ENCODE peak calls at places on chromosomes 3 and 15, in nine cellular contexts. F is astrocyte; Z is COLO829; I is ACHN; R is psoas muscle; S is mesenchymal stem cell; N is cardiac fibroblast; L is activated T-helper 1 cell treated with anti-CD3 and anti-CD28 coated beads, Interleukin-2, amount 50 U/mL, for 16 hours; W is GM04503. G is an unnamed sample.

GRCh38 chr3:155339052-155339451 is 45.6 kb upstream of the STRIT1 start:
- DNase-seq in S (no peak), R (no peak), I (no peak), N (no peak), Z (no peak), F (no peak), W (no peak), L (no peak), G (no peak)

GRCh38 chr3:63841704-63842103 is 21.9 kb downstream of the THOC7 start:
- DNase-seq in L (no peak), S (no peak), F (no peak), R (no peak), Z (no peak), I (no peak), W (no peak), N (no peak), G (no peak)

GRCh38 chr15:64224508-64224907 is 61.7 kb upstream of the PPIB start:
- DNase-seq in I (no peak), N (peak), F (peak), W (peak), S (peak), R (no peak), L (no peak), Z (peak), G (no peak)

GRCh38 chr3:25349828-25350227 is 78.2 kb upstream of the RARB start:
- DNase-seq in Z (no peak), W (no peak), L (no peak), R (no peak), I (no peak), N (no peak), F (no peak), S (no peak), G (no peak)

GRCh38 chr15:93246266-93247242 is 157.5 kb upstream of the RGMA start:
- DNase-seq in R (no peak), W (no peak), F (no peak), I (no peak), S (no peak), Z (no peak), N (no peak), L (no peak), G (no peak)

GRCh38 chr3:48788544-48789162 is 59.0 kb downstream of the PRKAR2A start:
- DNase-seq in W (no peak), F (no peak), S (no peak), I (no peak), R (no peak), Z (no peak), N (no peak), L (no peak), G (no peak)

GRCh38 chr3:128727996-128728395 is 2.0 kb downstream of the RAB7A start:
- DNase-seq in L (no peak), F (peak), R (no peak), Z (no peak), W (no peak), S (peak), N (peak), I (no peak), G (no peak)

GRCh38 chr3:117537949-117538348 is 828.4 kb downstream of the TUSC7 start:
- DNase-seq in S (no peak), F (no peak), I (no peak), R (no peak), Z (no peak), N (no peak), L (no peak), W (no peak), G (no peak)

GRCh38 chr3:56612146-56612545 is 55.2 kb downstream of the CCDC66 start:
- DNase-seq in S (no peak), R (no peak), I (no peak), L (no peak), W (no peak), Z (no peak), F (no peak), N (no peak), G (no peak)

GRCh38 chr15:99212401-99212800 is 37.0 kb downstream of the TTC23 start:
- DNase-seq in I (peak), R (peak), S (peak), N (peak), F (peak), L (no peak), Z (peak), W (no peak), G (no peak)

GRCh38 chr15:78315686-78316085 is 16.3 kb upstream of the SKIC8 start:
- DNase-seq in L (no peak), W (no peak), N (no peak), S (no peak), F (no peak), I (no peak), Z (no peak), R (no peak), G (no peak)

GRCh38 chr15:54504695-54505094 is 526.5 kb downstream of the UNC13C start:
- DNase-seq in N (no peak), W (no peak), L (no peak), S (no peak), Z (no peak), F (no peak), R (no peak), I (no peak), G (no peak)

GRCh38 chr15:100016632-100017031 is 283.4 kb upstream of the LYSMD4 start:
- DNase-seq in Z (no peak), N (no peak), R (no peak), W (no peak), I (no peak), L (no peak), F (no peak), S (no peak), G (no peak)

GRCh38 chr15:47972738-47973137 is 148.1 kb upstream of the SLC24A5 start:
- DNase-seq in F (no peak), W (no peak), Z (no peak), L (no peak), R (no peak), I (no peak), N (no peak), S (no peak), G (no peak)

GRCh38 chr3:146271180-146271579 is 20.3 kb upstream of the PLSCR4 start:
- DNase-seq in N (peak), W (no peak), S (no peak), I (no peak), L (no peak), F (no peak), Z (no peak), R (no peak), G (no peak)

GRCh38 chr15:40108855-40109735 is at the start of gene BMF:
- DNase-seq in L (peak), S (peak), Z (peak), I (peak), R (peak), W (peak), F (peak), N (peak), G (peak)

GRCh38 chr3:5360453-5360852 is 172.9 kb downstream of the EDEM1 start:
- DNase-seq in Z (no peak), W (no peak), S (no peak), N (no peak), R (no peak), F (no peak), L (no peak), I (no peak), G (no peak)

GRCh38 chr3:49867871-49868321 is 1.8 kb downstream of the CAMKV start:
- DNase-seq in S (peak), R (no peak), L (no peak), W (no peak), N (peak), Z (no peak), I (peak), F (peak), G (no peak)

GRCh38 chr3:78754066-78754743 is 1013.6 kb downstream of the ROBO1 start:
- DNase-seq in S (no peak), L (no peak), Z (peak), F (peak), W (peak), N (peak), R (no peak), I (no peak), G (no peak)

GRCh38 chr3:66037986-66038369 is 740 bp downstream of the MAGI1 start:
- DNase-seq in I (no peak), L (no peak), Z (no peak), F (no peak), N (no peak), W (no peak), S (peak), R (peak), G (no peak)

GRCh38 chr3:19202754-19203153 is 54.4 kb downstream of the KCNH8 start:
- DNase-seq in L (no peak), F (no peak), R (no peak), N (no peak), S (no peak), W (no peak), Z (no peak), I (no peak), G (no peak)

GRCh38 chr15:101023501-101024110 is 104.4 kb downstream of the LRRK1 start:
- DNase-seq in I (no peak), R (no peak), F (no peak), N (peak), S (no peak), Z (no peak), L (no peak), W (no peak), G (no peak)

GRCh38 chr3:32238816-32239637 is 547 bp downstream of the CMTM8 start:
- DNase-seq in I (peak), F (peak), W (no peak), N (peak), S (peak), L (peak), Z (no peak), R (peak), G (no peak)

GRCh38 chr3:169161011-169161410 is 502.5 kb downstream of the MECOM start:
- DNase-seq in Z (no peak), W (no peak), N (no peak), S (no peak), L (no peak), I (no peak), F (no peak), R (no peak), G (no peak)

GRCh38 chr3:133330043-133330442 is 69.8 kb upstream of the BFSP2 start:
- DNase-seq in N (no peak), R (no peak), S (no peak), L (no peak), F (no peak), I (no peak), W (no peak), Z (no peak), G (no peak)

GRCh38 chr3:120113128-120114116 is 19.2 kb upstream of the GSK3B start:
- DNase-seq in R (no peak), N (peak), W (peak), L (no peak), Z (peak), S (peak), F (peak), I (peak), G (no peak)

GRCh38 chr3:107217161-107217560 is 160.1 kb upstream of the CCDC54 start:
- DNase-seq in I (no peak), Z (peak), N (peak), F (peak), L (no peak), S (peak), R (no peak), W (no peak), G (no peak)

GRCh38 chr15:100966997-100967396 is 47.8 kb downstream of the LRRK1 start:
- DNase-seq in R (no peak), I (peak), S (no peak), L (no peak), Z (no peak), W (no peak), N (no peak), F (no peak), G (no peak)

GRCh38 chr15:53675832-53676231 is 83.6 kb downstream of the WDR72 start:
- DNase-seq in S (no peak), W (no peak), I (no peak), R (no peak), F (no peak), Z (no peak), L (no peak), N (no peak), G (no peak)

GRCh38 chr3:122577409-122578028 is at the start of gene PARP15:
- DNase-seq in W (no peak), I (no peak), Z (no peak), F (no peak), R (peak), S (peak), L (peak), N (no peak), G (no peak)

GRCh38 chr3:169356284-169356955 is 307.1 kb downstream of the MECOM start:
- DNase-seq in N (no peak), R (no peak), Z (no peak), L (no peak), I (no peak), W (no peak), S (no peak), F (no peak), G (no peak)